ENCODE peak calls at places on chromosomes 11 and 22, in six cellular contexts. P is AG04450, G is sigmoid colon, U is mucosa of descending colon, A is prostate gland, T is cardiac muscle cell. H is an unnamed sample.
A peak's percentile ranks its signal among the peaks of the same experiment; 100 is the strongest.

GRCh38 chr11:33734441-33735165 is 1.6 kb downstream of the CD59 start:
- DNase-seq in U (peak; percentile 43), T (no peak), G (no peak), A (no peak), P (no peak), H (no peak)

GRCh38 chr11:103534191-103534590 is 425.0 kb downstream of the DYNC2H1 start:
- DNase-seq in P (no peak), U (no peak), G (no peak), A (no peak), T (no peak), H (no peak)

GRCh38 chr11:116481126-116481644 is 291.6 kb downstream of the BUD13 start:
- DNase-seq in G (no peak), P (no peak), A (no peak), T (no peak), U (no peak), H (no peak)

GRCh38 chr11:85154294-85154693 is 472.9 kb downstream of the DLG2 start:
- DNase-seq in T (no peak), A (no peak), G (no peak), U (no peak), P (no peak), H (no peak)

GRCh38 chr11:124108158-124108557 is 7.1 kb upstream of the VWA5A start:
- DNase-seq in T (peak; percentile 7), P (no peak), G (no peak), A (no peak), U (peak; percentile 33), H (peak; percentile 37)

GRCh38 chr11:8839957-8840945 is 70.7 kb upstream of the AKIP1 start:
- DNase-seq in P (no peak), T (no peak), U (peak; percentile 65), G (peak; percentile 56), A (peak; percentile 52), H (no peak)

GRCh38 chr11:21205205-21205604 is 535.8 kb downstream of the NELL1 start:
- DNase-seq in U (no peak), P (no peak), A (no peak), T (no peak), G (no peak), H (no peak)

GRCh38 chr11:20015529-20016427 is 144.5 kb downstream of the DBX1 start:
- DNase-seq in T (no peak), A (no peak), G (no peak), P (no peak), U (no peak), H (no peak)

GRCh38 chr11:125429807-125430678 is 66.0 kb downstream of the FEZ1 start:
- DNase-seq in P (no peak), T (no peak), G (no peak), U (no peak), A (no peak), H (no peak)

GRCh38 chr11:57440744-57441414 is 14.0 kb upstream of the SLC43A3 start:
- DNase-seq in T (no peak), P (no peak), A (no peak), U (peak; percentile 4), G (no peak), H (no peak)

GRCh38 chr11:61000426-61000825 is 28.9 kb downstream of the CD6 start:
- DNase-seq in P (no peak), A (no peak), G (no peak), T (no peak), U (no peak), H (no peak)

GRCh38 chr11:61004841-61005240 is 33.4 kb downstream of the CD6 start:
- DNase-seq in T (no peak), G (no peak), A (no peak), P (no peak), U (no peak), H (peak; percentile 85)

GRCh38 chr11:61007383-61007970 is 36.0 kb downstream of the CD6 start:
- DNase-seq in G (no peak), P (no peak), T (peak; percentile 50), A (no peak), U (peak; percentile 57), H (no peak)

GRCh38 chr11:61002598-61002997 is 31.1 kb downstream of the CD6 start:
- DNase-seq in T (no peak), U (no peak), A (no peak), P (no peak), G (no peak), H (no peak)

GRCh38 chr11:61004037-61004641 is 32.7 kb downstream of the CD6 start:
- DNase-seq in P (no peak), U (no peak), G (no peak), T (no peak), A (no peak), H (peak; percentile 53)
- H3K4me3 ChIP-seq in P (no peak overlapping the region), U (no peak overlapping the region), G (no peak overlapping the region), T (no peak overlapping the region), A (no peak overlapping the region), H (peak overlapping the region; percentile 34)

GRCh38 chr11:62394825-62395538 is 23.9 kb upstream of the SCGB1A1 start:
- DNase-seq in G (peak; percentile 94), A (peak; percentile 82), U (peak; percentile 71), T (peak; percentile 83), P (peak; percentile 68), H (peak; percentile 63)
- H3K4me3 ChIP-seq in G (peak overlapping the region; percentile 40), A (peak overlapping the region; percentile 7), U (no peak overlapping the region), T (peak overlapping the region; percentile 4), P (peak overlapping the region; percentile 53), H (no peak overlapping the region)

DNA sequence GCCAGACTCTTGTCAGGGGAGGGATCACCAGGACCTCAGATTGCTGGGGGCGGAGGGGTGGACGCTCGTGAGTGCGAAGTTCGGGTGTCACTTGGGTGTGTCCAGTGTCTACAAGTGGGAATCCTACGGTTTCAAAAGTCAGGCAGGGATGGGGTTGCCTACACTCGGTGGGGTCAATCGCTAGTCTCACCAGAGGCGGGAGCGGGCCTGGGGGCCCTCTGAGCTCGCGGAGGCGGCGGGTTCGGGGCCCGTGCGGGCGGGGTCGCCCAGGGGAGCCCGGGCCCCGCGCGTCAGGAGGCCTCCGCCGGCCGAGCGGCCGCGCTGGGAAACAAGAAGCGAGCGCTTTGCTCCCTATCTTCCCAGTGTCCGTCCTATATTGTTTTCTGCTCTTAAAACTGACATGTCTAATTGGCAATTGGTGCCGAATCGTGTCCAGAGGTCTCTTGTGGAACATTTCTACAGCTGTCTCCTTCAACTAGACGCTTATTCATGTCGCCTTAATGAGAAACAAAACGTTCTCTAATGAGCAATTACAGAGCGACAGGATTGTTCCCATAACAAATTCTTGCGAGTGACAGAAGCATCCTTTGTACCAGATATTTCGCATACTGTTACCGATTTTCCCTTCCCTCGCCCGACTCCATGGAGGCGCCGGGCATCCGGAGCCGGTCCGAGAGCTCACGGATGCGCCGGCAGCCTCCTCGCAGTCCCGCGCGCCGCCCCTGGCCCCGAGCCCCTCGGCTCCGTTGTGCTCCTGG is 11.9 kb downstream of the PAX6 start:
- DNase-seq in U (no peak), P (no peak), G (no peak), T (no peak), A (no peak), H (no peak)
- H3K4me3 ChIP-seq in U (no peak overlapping the region), P (no peak overlapping the region), G (no peak overlapping the region), T (no peak overlapping the region), A (no peak overlapping the region), H (no peak overlapping the region)

DNA sequence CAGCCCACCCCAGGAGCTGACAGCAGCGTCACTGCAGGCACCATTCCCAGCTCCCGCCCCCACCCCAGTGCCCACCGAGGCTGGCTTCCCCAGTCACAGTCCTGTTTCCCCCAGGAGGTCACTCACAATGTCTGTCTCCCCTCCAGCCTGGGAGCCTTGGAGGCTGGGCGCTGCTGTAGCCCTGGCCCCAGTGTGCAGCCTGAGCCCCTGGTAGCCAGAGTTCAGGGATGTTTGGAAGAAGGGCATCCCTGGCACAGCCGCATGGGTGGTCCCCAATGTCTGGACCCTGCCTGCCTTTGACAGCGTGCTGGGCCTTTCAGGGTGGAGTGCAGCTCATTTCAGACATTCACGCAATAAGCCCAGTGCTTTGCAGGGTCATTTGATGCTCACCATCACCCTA is 4.3 kb downstream of the CAPN5 start:
- DNase-seq in P (no peak), A (no peak), T (no peak), U (no peak), G (peak; percentile 50), H (no peak)
- H3K4me3 ChIP-seq in P (no peak overlapping the region), A (no peak overlapping the region), T (no peak overlapping the region), U (no peak overlapping the region), G (no peak overlapping the region), H (no peak overlapping the region)

DNA sequence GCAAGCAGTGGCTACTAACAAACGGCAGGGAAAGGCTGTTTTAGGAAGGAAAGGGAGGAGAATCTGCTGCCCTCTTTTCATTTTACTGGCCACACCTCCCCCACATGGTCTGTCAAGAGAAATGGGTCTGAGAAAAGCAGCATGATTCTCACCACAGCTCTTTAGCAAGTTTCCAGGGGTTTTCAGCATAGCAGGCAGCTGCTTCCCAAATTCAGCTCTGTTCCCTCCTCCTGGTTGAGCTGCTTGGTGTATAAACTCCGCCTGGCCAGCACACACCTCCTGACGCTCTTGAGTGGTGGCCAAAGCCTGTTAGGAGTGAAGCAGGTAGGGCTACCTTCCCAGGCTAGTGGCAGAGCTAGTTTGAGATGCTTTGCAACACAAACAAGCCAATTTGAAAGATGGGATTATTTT is 438.5 kb upstream of the CCDC90B start:
- DNase-seq in P (no peak), G (no peak), U (no peak), T (peak; percentile 35), A (peak; percentile 80), H (no peak)
- H3K4me3 ChIP-seq in P (no peak overlapping the region), G (peak overlapping the region; percentile 40), U (no peak overlapping the region), T (no peak overlapping the region), A (peak overlapping the region; percentile 35), H (no peak overlapping the region)

GRCh38 chr22:50193621-50194020 is 7.2 kb upstream of the SELENOO start:
- DNase-seq in U (no peak), P (no peak), A (no peak), G (no peak), T (no peak), H (no peak)

GRCh38 chr22:50190182-50190951 is 4.7 kb downstream of the TRABD start:
- DNase-seq in A (peak; percentile 68), P (no peak), U (peak; percentile 93), T (peak; percentile 43), G (peak; percentile 87), H (peak; percentile 76)

GRCh38 chr22:50192825-50193204 is 7.1 kb downstream of the TRABD start:
- DNase-seq in G (no peak), P (no peak), A (no peak), U (peak; percentile 70), T (no peak), H (no peak)

GRCh38 chr22:50191041-50191740 is 5.5 kb downstream of the TRABD start:
- DNase-seq in T (peak; percentile 54), P (no peak), A (no peak), G (no peak), U (peak; percentile 51), H (peak; percentile 92)

DNA sequence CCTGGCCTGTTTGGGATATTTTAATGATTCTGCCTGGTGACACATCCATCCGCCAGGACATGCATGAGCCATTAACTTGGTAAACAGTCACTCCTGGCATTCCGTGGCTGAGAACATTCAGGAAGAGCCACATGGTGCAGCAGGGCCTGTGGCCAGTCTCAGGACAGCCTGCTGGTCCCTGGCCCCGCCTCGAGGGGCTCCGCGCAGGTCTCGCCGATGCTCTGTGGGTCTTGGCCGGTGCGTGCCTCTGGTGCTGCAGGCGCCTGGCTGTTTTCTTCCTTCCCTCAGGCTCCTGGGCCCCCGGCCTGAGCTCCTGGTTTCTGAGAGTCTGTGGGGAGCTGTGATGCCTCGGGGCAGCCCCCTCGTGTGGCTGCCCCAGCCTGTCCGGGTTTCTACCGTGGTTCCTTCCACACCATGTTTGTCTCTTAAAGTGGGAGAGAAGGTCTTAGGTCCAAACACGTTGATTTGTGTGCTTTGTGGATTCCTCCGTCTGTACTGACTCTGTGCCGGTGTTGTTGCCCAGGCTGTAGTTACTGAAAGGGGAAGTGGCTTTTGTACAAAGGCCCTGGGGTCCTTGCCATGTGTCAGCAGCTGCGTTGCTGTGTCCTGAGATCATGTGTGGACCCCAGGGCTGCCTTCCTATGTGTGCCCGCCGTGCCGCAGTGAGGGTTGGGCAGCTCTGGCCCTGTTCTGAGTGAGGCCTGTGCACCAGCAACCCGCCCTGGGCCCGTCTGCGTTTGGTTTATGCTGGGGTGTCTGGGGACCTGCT is 6.5 kb downstream of the TRABD start:
- DNase-seq in U (peak; percentile 40), G (no peak), A (peak; percentile 66), T (no peak), P (no peak), H (no peak)
- H3K4me3 ChIP-seq in U (no peak overlapping the region), G (no peak overlapping the region), A (no peak overlapping the region), T (no peak overlapping the region), P (no peak overlapping the region), H (peak overlapping the region; percentile 75)

H was measured in Jurkat, Clone E6-1.